ENCODE peak calls at places on chromosomes 13 and 19, in six cellular contexts. One of them, this sample, is unnamed.

GRCh38 chr19:51114087-51114714 is 6.0 kb upstream of the CTU1 start:
- DNase-seq in heart right ventricle: no peak
- DNase-seq in aorta: no peak
- DNase-seq in stimulated activated CD4-positive, alpha-beta T cell treated with anti-CD3 and anti-CD28 coated beads, TNF-alpha, amount 100 ng/mL, for 24 hours: no peak
- DNase-seq in mucosa of gallbladder: no peak
- DNase-seq in HL-60: no peak
- DNase-seq in this sample: no peak

GRCh38 chr19:41703602-41704293 is 4.7 kb upstream of the CEACAM5 start:
- DNase-seq in mucosa of gallbladder: no peak
- DNase-seq in HL-60: no peak
- DNase-seq in stimulated activated CD4-positive, alpha-beta T cell treated with anti-CD3 and anti-CD28 coated beads, TNF-alpha, amount 100 ng/mL, for 24 hours: no peak
- DNase-seq in aorta: no peak
- DNase-seq in heart right ventricle: no peak
- DNase-seq in this sample: no peak

GRCh38 chr13:38430761-38431160 is 81.1 kb downstream of the UFM1 start:
- DNase-seq in HL-60: no peak
- DNase-seq in aorta: no peak
- DNase-seq in heart right ventricle: no peak
- DNase-seq in mucosa of gallbladder: no peak
- DNase-seq in stimulated activated CD4-positive, alpha-beta T cell treated with anti-CD3 and anti-CD28 coated beads, TNF-alpha, amount 100 ng/mL, for 24 hours: no peak
- DNase-seq in this sample: no peak

GRCh38 chr19:55528030-55528801 is 8.7 kb downstream of the SBK2 start:
- DNase-seq in mucosa of gallbladder: no peak
- DNase-seq in heart right ventricle: no peak
- DNase-seq in HL-60: no peak
- DNase-seq in aorta: peak
- DNase-seq in stimulated activated CD4-positive, alpha-beta T cell treated with anti-CD3 and anti-CD28 coated beads, TNF-alpha, amount 100 ng/mL, for 24 hours: no peak
- DNase-seq in this sample: no peak

GRCh38 chr13:36875431-36875830 is 44.6 kb downstream of the SMAD9 start:
- DNase-seq in heart right ventricle: no peak
- DNase-seq in HL-60: no peak
- DNase-seq in stimulated activated CD4-positive, alpha-beta T cell treated with anti-CD3 and anti-CD28 coated beads, TNF-alpha, amount 100 ng/mL, for 24 hours: no peak
- DNase-seq in aorta: no peak
- DNase-seq in mucosa of gallbladder: no peak
- DNase-seq in this sample: no peak

GRCh38 chr13:73268306-73268705 is 209.5 kb downstream of the KLF5 start:
- DNase-seq in HL-60: no peak
- DNase-seq in aorta: no peak
- DNase-seq in mucosa of gallbladder: no peak
- DNase-seq in heart right ventricle: no peak
- DNase-seq in stimulated activated CD4-positive, alpha-beta T cell treated with anti-CD3 and anti-CD28 coated beads, TNF-alpha, amount 100 ng/mL, for 24 hours: no peak
- DNase-seq in this sample: no peak

GRCh38 chr13:111555906-111556305 is 235.5 kb downstream of the TEX29 start:
- DNase-seq in HL-60: no peak
- DNase-seq in aorta: no peak
- DNase-seq in mucosa of gallbladder: no peak
- DNase-seq in heart right ventricle: no peak
- DNase-seq in stimulated activated CD4-positive, alpha-beta T cell treated with anti-CD3 and anti-CD28 coated beads, TNF-alpha, amount 100 ng/mL, for 24 hours: no peak
- DNase-seq in this sample: no peak

GRCh38 chr19:53328967-53329366 is 4.6 kb upstream of the ZNF845 start:
- DNase-seq in HL-60: no peak
- DNase-seq in heart right ventricle: peak
- DNase-seq in stimulated activated CD4-positive, alpha-beta T cell treated with anti-CD3 and anti-CD28 coated beads, TNF-alpha, amount 100 ng/mL, for 24 hours: no peak
- DNase-seq in mucosa of gallbladder: peak
- DNase-seq in aorta: peak
- DNase-seq in this sample: peak

GRCh38 chr13:30196025-30196424 is 111.3 kb downstream of the KATNAL1 start:
- DNase-seq in aorta: no peak
- DNase-seq in HL-60: no peak
- DNase-seq in mucosa of gallbladder: no peak
- DNase-seq in stimulated activated CD4-positive, alpha-beta T cell treated with anti-CD3 and anti-CD28 coated beads, TNF-alpha, amount 100 ng/mL, for 24 hours: no peak
- DNase-seq in heart right ventricle: no peak
- DNase-seq in this sample: no peak

GRCh38 chr13:26601669-26602068 is 44.2 kb downstream of the WASF3 start:
- DNase-seq in heart right ventricle: no peak
- DNase-seq in mucosa of gallbladder: no peak
- DNase-seq in aorta: no peak
- DNase-seq in stimulated activated CD4-positive, alpha-beta T cell treated with anti-CD3 and anti-CD28 coated beads, TNF-alpha, amount 100 ng/mL, for 24 hours: no peak
- DNase-seq in HL-60: peak
- DNase-seq in this sample: no peak

GRCh38 chr19:52527954-52528326 is 472 bp downstream of the ZNF808 start:
- DNase-seq in HL-60: peak
- DNase-seq in aorta: no peak
- DNase-seq in heart right ventricle: peak
- DNase-seq in mucosa of gallbladder: no peak
- DNase-seq in stimulated activated CD4-positive, alpha-beta T cell treated with anti-CD3 and anti-CD28 coated beads, TNF-alpha, amount 100 ng/mL, for 24 hours: no peak
- DNase-seq in this sample: no peak

GRCh38 chr19:36807029-36807428 is 31.2 kb downstream of the ZNF790 start:
- DNase-seq in mucosa of gallbladder: no peak
- DNase-seq in stimulated activated CD4-positive, alpha-beta T cell treated with anti-CD3 and anti-CD28 coated beads, TNF-alpha, amount 100 ng/mL, for 24 hours: no peak
- DNase-seq in HL-60: no peak
- DNase-seq in heart right ventricle: no peak
- DNase-seq in aorta: no peak
- DNase-seq in this sample: no peak

GRCh38 chr13:102395174-102395573 is 6.7 kb downstream of the FGF14 start:
- DNase-seq in heart right ventricle: no peak
- DNase-seq in HL-60: no peak
- DNase-seq in aorta: no peak
- DNase-seq in mucosa of gallbladder: no peak
- DNase-seq in stimulated activated CD4-positive, alpha-beta T cell treated with anti-CD3 and anti-CD28 coated beads, TNF-alpha, amount 100 ng/mL, for 24 hours: no peak
- DNase-seq in this sample: no peak

GRCh38 chr13:30108216-30108912 is 199.0 kb downstream of the KATNAL1 start:
- DNase-seq in heart right ventricle: no peak
- DNase-seq in aorta: no peak
- DNase-seq in mucosa of gallbladder: no peak
- DNase-seq in HL-60: no peak
- DNase-seq in stimulated activated CD4-positive, alpha-beta T cell treated with anti-CD3 and anti-CD28 coated beads, TNF-alpha, amount 100 ng/mL, for 24 hours: no peak
- DNase-seq in this sample: no peak

GRCh38 chr19:30314805-30315155 is 57.4 kb upstream of the ZNF536 start:
- DNase-seq in heart right ventricle: no peak
- DNase-seq in HL-60: no peak
- DNase-seq in aorta: no peak
- DNase-seq in mucosa of gallbladder: no peak
- DNase-seq in stimulated activated CD4-positive, alpha-beta T cell treated with anti-CD3 and anti-CD28 coated beads, TNF-alpha, amount 100 ng/mL, for 24 hours: no peak
- DNase-seq in this sample: no peak

GRCh38 chr13:32940601-32941000 is 75.6 kb upstream of the KL start:
- DNase-seq in HL-60: no peak
- DNase-seq in mucosa of gallbladder: peak
- DNase-seq in aorta: no peak
- DNase-seq in heart right ventricle: peak
- DNase-seq in stimulated activated CD4-positive, alpha-beta T cell treated with anti-CD3 and anti-CD28 coated beads, TNF-alpha, amount 100 ng/mL, for 24 hours: no peak
- DNase-seq in this sample: no peak

GRCh38 chr19:40962460-40962961 is 28.6 kb upstream of the CYP2B6 start:
- DNase-seq in heart right ventricle: no peak
- DNase-seq in aorta: no peak
- DNase-seq in HL-60: no peak
- DNase-seq in stimulated activated CD4-positive, alpha-beta T cell treated with anti-CD3 and anti-CD28 coated beads, TNF-alpha, amount 100 ng/mL, for 24 hours: no peak
- DNase-seq in mucosa of gallbladder: no peak
- DNase-seq in this sample: no peak

GRCh38 chr13:25210842-25211241 is 38.8 kb upstream of the AMER2 start:
- DNase-seq in aorta: no peak
- DNase-seq in stimulated activated CD4-positive, alpha-beta T cell treated with anti-CD3 and anti-CD28 coated beads, TNF-alpha, amount 100 ng/mL, for 24 hours: no peak
- DNase-seq in heart right ventricle: no peak
- DNase-seq in HL-60: no peak
- DNase-seq in mucosa of gallbladder: no peak
- DNase-seq in this sample: no peak

GRCh38 chr19:13154911-13155471 is 4.8 kb downstream of the IER2 start:
- DNase-seq in mucosa of gallbladder: peak
- DNase-seq in heart right ventricle: no peak
- DNase-seq in stimulated activated CD4-positive, alpha-beta T cell treated with anti-CD3 and anti-CD28 coated beads, TNF-alpha, amount 100 ng/mL, for 24 hours: peak
- DNase-seq in HL-60: peak
- DNase-seq in aorta: peak
- DNase-seq in this sample: peak

This sample was measured in stimulated activated naive B cell treated with anti-CD40 and anti-IgM and Interleukin-4, amounts not matched to agents 10 μg/mL and 1 μg/mL and 100 μg/mL, for 72 hours.